ENCODE peak calls at places on chromosomes 4 and X, in six cellular contexts. E is A549, H is stomach, D is suprapubic skin, R is lower leg skin, V is transverse colon. F is an unnamed sample.

GRCh38 chr4:72430050-72430449 is 139.0 kb downstream of the ADAMTS3 start:
- DNase-seq in V (no peak), E (no peak), D (no peak), H (no peak), R (no peak), F (no peak)

GRCh38 chr4:151015458-151016344 is 617 bp upstream of the LRBA start:
- DNase-seq in V (peak), E (peak), H (peak), R (peak), D (peak), F (peak)

GRCh38 chrX:150513564-150513963 is 54.9 kb upstream of the MTM1 start:
- DNase-seq in D (no peak), R (no peak), V (no peak), H (no peak), E (no peak), F (no peak)

GRCh38 chr4:5037553-5038551 is 13.4 kb upstream of the STK32B start:
- DNase-seq in E (peak), R (peak), H (no peak), D (no peak), V (peak), F (peak)

GRCh38 chr4:114535725-114536124 is 62.9 kb upstream of the UGT8 start:
- DNase-seq in V (no peak), R (no peak), D (no peak), E (no peak), H (no peak), F (no peak)

GRCh38 chr4:70734168-70734954 is 12.6 kb downstream of the RUFY3 start:
- DNase-seq in R (no peak), D (no peak), H (no peak), E (no peak), V (peak), F (no peak)

GRCh38 chrX:149003863-149004660 is 501.0 kb downstream of the IDS start:
- DNase-seq in D (no peak), R (no peak), E (no peak), V (no peak), H (no peak), F (no peak)

GRCh38 chr4:144954224-144954623 is 143.8 kb downstream of the ANAPC10 start:
- DNase-seq in R (no peak), D (no peak), V (no peak), H (no peak), E (no peak), F (no peak)

GRCh38 chr4:120918092-120918491 is 4.4 kb downstream of the PRDM5 start:
- DNase-seq in R (no peak), H (no peak), V (no peak), E (no peak), D (no peak), F (no peak)

GRCh38 chr4:8744083-8744805 is 127.4 kb downstream of the HMX1 start:
- DNase-seq in H (no peak), V (no peak), E (no peak), D (peak), R (peak), F (no peak)

GRCh38 chr4:38161208-38162113 is 201.3 kb downstream of the PTTG2 start:
- DNase-seq in V (no peak), D (no peak), E (no peak), R (no peak), H (no peak), F (no peak)

GRCh38 chr4:3449574-3450534 is 8.1 kb downstream of the HGFAC start:
- DNase-seq in D (no peak), V (no peak), H (no peak), E (no peak), R (no peak), F (no peak)

GRCh38 chr4:156865391-156865790 is 106.2 kb downstream of the PDGFC start:
- DNase-seq in V (no peak), D (no peak), R (no peak), E (no peak), H (no peak), F (no peak)

GRCh38 chr4:165964591-165964990 is 91.6 kb downstream of the TLL1 start:
- DNase-seq in R (no peak), V (no peak), E (no peak), D (no peak), H (no peak), F (no peak)

GRCh38 chrX:13418126-13419091 is 98.6 kb upstream of the ATXN3L start:
- DNase-seq in V (no peak), R (no peak), E (peak), H (no peak), D (no peak), F (no peak)

GRCh38 chr4:85860066-85860465 is 385.1 kb downstream of the ARHGAP24 start:
- DNase-seq in V (no peak), E (no peak), R (no peak), D (no peak), H (no peak), F (no peak)

GRCh38 chr4:48967101-48967500 is 19.0 kb upstream of the CWH43 start:
- DNase-seq in D (no peak), V (no peak), E (no peak), H (no peak), R (no peak), F (no peak)

GRCh38 chr4:74682567-74683359 is 111.6 kb downstream of the BTC start:
- DNase-seq in D (no peak), R (no peak), H (peak), V (no peak), E (peak), F (peak)

GRCh38 chr4:125388653-125389052 is 73.9 kb downstream of the FAT4 start:
- DNase-seq in D (no peak), E (no peak), R (no peak), H (no peak), V (no peak), F (no peak)

GRCh38 chr4:48243897-48244296 is 25.7 kb downstream of the TEC start:
- DNase-seq in D (no peak), E (no peak), H (no peak), R (no peak), V (no peak), F (no peak)

GRCh38 chr4:69668680-69669079 is 15.6 kb upstream of the UGT2A1 start:
- DNase-seq in D (no peak), E (no peak), R (no peak), H (no peak), V (no peak), F (no peak)

GRCh38 chr4:74631338-74631737 is 163.0 kb downstream of the BTC start:
- DNase-seq in H (no peak), V (no peak), E (peak), R (no peak), D (no peak), F (no peak)

GRCh38 chr4:153137677-153138630 is 66.3 kb upstream of the TRIM2 start:
- DNase-seq in D (no peak), V (no peak), E (no peak), R (no peak), H (no peak), F (no peak)

GRCh38 chr4:76585897-76586360 is 150.9 kb downstream of the SHROOM3 start:
- DNase-seq in V (peak), H (peak), R (peak), D (peak), E (peak), F (peak)

GRCh38 chr4:76589402-76589801 is 154.4 kb downstream of the SHROOM3 start:
- DNase-seq in H (no peak), R (no peak), D (no peak), E (peak), V (peak), F (no peak)

GRCh38 chr4:76590847-76591281 is 155.8 kb downstream of the SHROOM3 start:
- DNase-seq in R (no peak), E (no peak), V (no peak), H (no peak), D (no peak), F (no peak)

GRCh38 chr4:76589872-76590846 is 155.1 kb downstream of the SHROOM3 start:
- DNase-seq in R (no peak), H (peak), D (no peak), E (peak), V (peak), F (peak)

GRCh38 chr4:76588268-76588667 is 153.2 kb downstream of the SHROOM3 start:
- DNase-seq in H (no peak), R (no peak), V (no peak), E (no peak), D (no peak), F (no peak)
- TF ChIP-seq POLR2A in H (no peak), R (no peak), V (no peak), E (no peak), D (no peak), F (no peak)

DNA sequence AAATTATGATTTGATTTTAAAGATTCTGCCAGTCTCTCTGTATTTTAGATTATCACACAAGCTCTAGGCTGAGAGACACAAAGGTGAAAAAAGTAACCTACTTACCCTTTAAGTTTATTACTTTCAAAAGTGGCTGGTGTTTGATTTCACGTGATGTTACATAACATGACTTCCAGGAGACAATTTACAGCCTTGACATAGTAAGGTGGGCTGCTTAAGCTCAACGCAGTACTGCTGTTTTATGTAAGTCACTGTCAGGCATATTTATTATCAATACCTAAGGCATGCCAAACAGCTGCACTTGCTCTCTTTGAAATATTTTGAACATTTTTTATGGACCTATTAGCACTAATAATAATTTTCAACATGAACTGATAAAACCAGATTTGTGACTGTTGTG is 451.5 kb upstream of the FAM241A start:
- DNase-seq in D (no peak), R (no peak), E (no peak), V (no peak), H (no peak), F (no peak)
- TF ChIP-seq POLR2A in D (no peak), R (no peak), E (no peak), V (no peak), H (no peak), F (no peak)

GRCh38 chr4:170022211-170022610 is 4.0 kb downstream of the MFAP3L start:
- DNase-seq in E (no peak), V (no peak), H (no peak), D (no peak), R (no peak), F (no peak)

GRCh38 chr4:170025523-170026252 is 507 bp downstream of the MFAP3L start:
- DNase-seq in R (peak), H (no peak), D (no peak), E (peak), V (peak), F (no peak)

GRCh38 chr4:170030121-170030520 is 3.9 kb upstream of the MFAP3L start:
- DNase-seq in H (no peak), R (no peak), D (no peak), V (no peak), E (no peak), F (no peak)

GRCh38 chr4:170026253-170026991 is at the start of gene MFAP3L:
- DNase-seq in V (peak), E (peak), R (peak), D (peak), H (peak), F (peak)

GRCh38 chr4:170027181-170027829 is 1.1 kb upstream of the MFAP3L start:
- DNase-seq in E (peak), R (peak), H (peak), D (peak), V (peak), F (peak)
- TF ChIP-seq POLR2A in E (no peak), R (no peak), H (no peak), D (no peak), V (no peak), F (no peak)

DNA sequence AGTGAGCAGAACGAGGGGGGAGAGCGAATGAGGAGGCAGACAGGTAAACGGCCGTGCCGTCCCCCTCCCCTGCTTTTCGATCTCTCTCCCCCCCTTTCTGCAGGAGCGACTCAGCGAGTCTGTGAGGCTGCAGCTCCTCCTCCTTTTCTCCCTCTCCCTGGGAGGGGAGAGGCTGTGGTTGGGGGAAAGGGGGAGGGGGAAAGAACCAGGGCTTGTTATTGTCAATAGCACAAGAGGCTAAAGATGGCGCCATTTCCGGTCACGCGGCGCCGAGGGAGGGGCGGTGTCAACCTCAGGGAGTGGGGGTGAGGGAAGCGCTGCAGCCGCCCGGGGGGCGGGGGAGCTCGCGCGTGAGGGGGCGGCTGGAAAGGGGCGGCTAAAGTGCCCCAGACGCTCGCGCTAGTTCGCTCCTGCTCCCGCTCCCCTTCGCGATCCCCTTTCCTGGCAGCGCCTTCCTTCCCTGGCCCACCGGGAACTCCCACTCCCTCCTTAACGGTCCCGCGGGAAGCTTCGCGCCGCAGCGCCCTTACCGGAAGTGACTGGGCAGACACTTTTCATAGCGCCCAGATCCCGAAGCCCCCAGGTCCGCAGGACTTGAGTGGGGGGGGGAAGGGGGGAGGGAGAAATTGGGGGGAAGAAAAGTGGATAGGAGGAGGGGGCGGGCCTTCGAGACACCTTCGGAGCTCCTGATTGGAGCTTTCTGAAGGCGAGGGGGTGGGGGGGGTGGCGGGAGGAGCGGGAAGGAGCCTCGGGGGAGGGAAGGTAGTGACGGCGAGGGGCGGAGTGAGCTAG is at the start of gene CUL4B:
- DNase-seq in V (peak), R (peak), H (peak), E (peak), D (peak), F (peak)
- TF ChIP-seq POLR2A in V (peak), R (no peak), H (no peak), E (peak), D (peak), F (peak)

GRCh38 chrX:40105016-40105790 is 7.4 kb upstream of the BCOR start:
- DNase-seq in V (peak), E (no peak), R (no peak), H (no peak), D (no peak), F (no peak)
- TF ChIP-seq POLR2A in V (no peak), E (no peak), R (no peak), H (no peak), D (no peak), F (no peak)

DNA sequence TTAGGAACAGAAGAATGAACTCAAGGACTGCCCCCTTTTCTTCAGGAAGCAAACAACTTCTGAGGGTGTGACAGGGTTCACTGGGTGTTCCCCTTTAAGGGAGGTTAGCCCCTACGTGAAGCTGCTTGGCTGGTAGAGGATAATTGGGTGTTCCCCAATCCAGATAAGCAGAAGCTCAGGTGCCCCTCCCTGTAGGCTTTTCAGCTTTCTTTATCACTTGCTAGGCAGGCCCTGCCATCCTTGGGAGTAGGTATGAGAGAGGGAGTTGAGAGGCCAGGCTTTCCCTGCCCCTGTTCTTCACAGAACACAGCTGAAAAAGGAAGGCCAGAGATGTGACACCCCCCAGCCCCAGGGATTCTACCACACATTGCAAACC is 44.2 kb downstream of the RTL9 start:
- DNase-seq in V (no peak), D (no peak), H (no peak), R (no peak), E (peak), F (no peak)
- TF ChIP-seq POLR2A in V (no peak), D (no peak), H (no peak), R (no peak), E (no peak), F (no peak)

GRCh38 chrX:135521405-135522131 is 1.1 kb downstream of the INTS6L start:
- DNase-seq in V (peak), E (peak), H (peak), D (peak), R (peak), F (peak)
- TF ChIP-seq POLR2A in V (peak), E (peak), H (no peak), D (peak), R (no peak), F (peak)